ENCODE peak calls at places on chromosomes 7 and 10, in six cellular contexts. W is brain microvascular endothelial cell, G is AG04450, H is lung, I is tibial artery, L is suprapubic skin. E is an unnamed sample.

GRCh38 chr7:2524808-2525140 is 5.2 kb downstream of the LFNG start:
- DNase-seq in W (no peak), G (no peak), H (no peak), I (no peak), L (no peak), E (no peak)

GRCh38 chr10:119270893-119271361 is 63.6 kb downstream of the GRK5 start:
- DNase-seq in W (peak; percentile 39), G (no peak), H (peak; percentile 84), I (peak; percentile 86), L (no peak), E (peak; percentile 94)

GRCh38 chr7:155198901-155199845 is 98.5 kb upstream of the INSIG1 start:
- DNase-seq in W (peak; percentile 86), G (peak; percentile 30), H (no peak), I (no peak), L (no peak), E (peak; percentile 19)

GRCh38 chr10:65149878-65150277 is 1628.7 kb downstream of the REEP3 start:
- DNase-seq in W (no peak), G (no peak), H (no peak), I (no peak), L (no peak), E (no peak)

GRCh38 chr10:101631821-101632475 is 43.8 kb downstream of the DPCD start:
- DNase-seq in W (no peak), G (no peak), H (no peak), I (no peak), L (no peak), E (no peak)

GRCh38 chr10:96991313-96991841 is 159.3 kb downstream of the LCOR start:
- DNase-seq in W (peak; percentile 67), G (peak; percentile 64), H (no peak), I (no peak), L (no peak), E (peak; percentile 43)

GRCh38 chr7:45421826-45422225 is 152.3 kb upstream of the ADCY1 start:
- DNase-seq in W (no peak), G (no peak), H (no peak), I (no peak), L (no peak), E (no peak)

GRCh38 chr10:21989453-21990154 is 13.9 kb downstream of the DNAJC1 start:
- DNase-seq in W (peak; percentile 48), G (no peak), H (peak; percentile 43), I (no peak), L (no peak), E (peak; percentile 77)

GRCh38 chr10:114751856-114752255 is 69.7 kb upstream of the FHIP2A start:
- DNase-seq in W (no peak), G (no peak), H (no peak), I (no peak), L (no peak), E (peak; percentile 60)

GRCh38 chr7:151245360-151246160 is 2.9 kb downstream of the SMARCD3 start:
- DNase-seq in W (no peak), G (no peak), H (no peak), I (no peak), L (no peak), E (no peak)

GRCh38 chr10:123619067-123619855 is 46.9 kb upstream of the GPR26 start:
- DNase-seq in W (no peak), G (no peak), H (no peak), I (no peak), L (no peak), E (no peak)

GRCh38 chr7:118420888-118421287 is 196.4 kb downstream of the ANKRD7 start:
- DNase-seq in W (no peak), G (no peak), H (no peak), I (no peak), L (no peak), E (no peak)

GRCh38 chr7:27575647-27576046 is 87.0 kb downstream of the HIBADH start:
- DNase-seq in W (no peak), G (no peak), H (no peak), I (no peak), L (no peak), E (peak; percentile 49)

GRCh38 chr10:121608669-121609190 is 10.5 kb upstream of the FGFR2 start:
- DNase-seq in W (no peak), G (no peak), H (peak; percentile 51), I (peak; percentile 71), L (peak; percentile 64), E (no peak)

GRCh38 chr10:119651514-119652327 is 541 bp downstream of the BAG3 start:
- DNase-seq in W (no peak), G (no peak), H (no peak), I (peak; percentile 69), L (no peak), E (no peak)

GRCh38 chr10:101452593-101452992 is 98.6 kb downstream of the BTRC start:
- DNase-seq in W (no peak), G (no peak), H (no peak), I (no peak), L (no peak), E (no peak)

GRCh38 chr7:144137501-144137900 is 14.5 kb downstream of the OR2A14 start:
- DNase-seq in W (no peak), G (no peak), H (no peak), I (no peak), L (no peak), E (no peak)

GRCh38 chr7:81822811-81823210 is 53.0 kb upstream of the HGF start:
- DNase-seq in W (no peak), G (no peak), H (no peak), I (no peak), L (no peak), E (no peak)

GRCh38 chr7:94877731-94878670 is 29.4 kb upstream of the PPP1R9A start:
- DNase-seq in W (no peak), G (no peak), H (no peak), I (no peak), L (no peak), E (no peak)

GRCh38 chr7:104883248-104883717 is 130.7 kb upstream of the KMT2E start:
- DNase-seq in W (no peak), G (no peak), H (no peak), I (no peak), L (no peak), E (no peak)

GRCh38 chr7:7228967-7229366 is 46.6 kb downstream of the C1GALT1 start:
- DNase-seq in W (no peak), G (no peak), H (no peak), I (no peak), L (no peak), E (no peak)

GRCh38 chr10:47287365-47287802 is 12.6 kb upstream of the GDF10 start:
- DNase-seq in W (no peak), G (no peak), H (no peak), I (peak; percentile 61), L (peak; percentile 55), E (no peak)

GRCh38 chr10:119657725-119658124 is 6.5 kb downstream of the BAG3 start:
- DNase-seq in W (no peak), G (no peak), H (no peak), I (no peak), L (no peak), E (no peak)

GRCh38 chr7:116910367-116910766 is 42.9 kb upstream of the ST7 start:
- DNase-seq in W (no peak), G (no peak), H (no peak), I (no peak), L (no peak), E (no peak)

GRCh38 chr7:1662767-1663166 is 7.3 kb upstream of the ELFN1 start:
- DNase-seq in W (no peak), G (no peak), H (no peak), I (no peak), L (peak; percentile 55), E (no peak)

GRCh38 chr10:77789861-77790260 is 136.7 kb downstream of the DLG5 start:
- DNase-seq in W (no peak), G (no peak), H (no peak), I (peak; percentile 35), L (no peak), E (no peak)

GRCh38 chr10:119517235-119518141 is 25.0 kb downstream of the RGS10 start:
- DNase-seq in W (peak; percentile 86), G (no peak), H (no peak), I (peak; percentile 71), L (no peak), E (peak; percentile 30)

GRCh38 chr7:18407385-18407784 is 88.2 kb upstream of the HDAC9 start:
- DNase-seq in W (no peak), G (no peak), H (no peak), I (no peak), L (no peak), E (no peak)

GRCh38 chr7:77444123-77444522 is 28.0 kb upstream of the GSAP start:
- DNase-seq in W (peak; percentile 67), G (no peak), H (peak; percentile 45), I (no peak), L (no peak), E (no peak)

GRCh38 chr7:142401951-142402350 is 144.1 kb upstream of the PRSS58 start:
- DNase-seq in W (no peak), G (no peak), H (no peak), I (no peak), L (no peak), E (no peak)

GRCh38 chr7:4434306-4434705 is 247.8 kb upstream of the FOXK1 start:
- DNase-seq in W (no peak), G (no peak), H (no peak), I (no peak), L (no peak), E (no peak)
- H3K4me3 ChIP-seq in W (no peak overlapping the region), G (no peak overlapping the region), H (no peak overlapping the region), I (no peak overlapping the region), L (no peak overlapping the region), E (no peak overlapping the region)

DNA sequence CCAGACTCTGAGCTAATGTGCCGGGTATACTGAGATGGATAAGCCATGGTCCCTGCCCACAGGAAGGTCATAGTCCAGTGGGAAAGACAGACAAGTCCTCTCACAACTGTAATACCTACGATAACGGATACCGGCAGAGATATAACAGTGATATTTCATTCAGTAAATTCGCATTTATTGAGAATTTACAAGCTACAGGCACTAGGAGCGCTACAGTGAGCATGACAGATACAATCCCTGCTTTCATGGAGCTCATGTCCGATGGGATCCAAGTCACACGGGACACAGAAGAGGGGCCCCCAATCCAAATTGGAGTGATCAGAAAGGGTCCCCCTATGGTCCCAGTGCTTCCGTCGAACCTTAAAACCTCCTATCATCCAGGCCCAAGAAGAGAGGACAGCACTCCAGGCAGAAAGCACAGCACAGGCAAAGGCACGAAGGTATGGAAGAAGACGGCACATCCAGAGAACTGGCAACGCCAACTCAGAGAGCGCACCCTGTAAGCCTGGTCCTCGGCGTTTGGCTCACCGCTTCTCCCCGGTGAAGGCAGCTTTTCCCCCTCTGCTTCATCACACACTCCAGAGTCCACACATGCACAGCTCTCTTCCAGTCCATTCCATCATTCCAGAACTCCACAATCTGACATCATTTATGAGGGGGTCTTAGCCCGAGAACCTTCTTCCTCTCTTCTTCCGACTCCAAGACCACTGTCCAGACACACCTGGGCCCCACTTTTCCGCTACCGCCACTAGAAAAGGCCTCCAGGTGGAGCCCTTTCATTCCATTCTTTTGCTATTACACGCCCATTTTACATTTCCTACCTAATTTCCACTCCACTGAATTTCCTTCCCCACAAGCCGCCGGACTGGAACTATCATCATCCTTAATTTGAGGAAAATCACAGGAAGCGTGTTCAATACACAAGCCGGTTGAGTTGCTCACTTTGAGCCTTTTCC is 47.8 kb upstream of the NKX2-3 start:
- DNase-seq in W (no peak), G (no peak), H (no peak), I (no peak), L (no peak), E (no peak)
- TF ChIP-seq CTCF in W (peak; percentile 16), G (no peak), H (no peak), I (no peak), L (no peak), E (no peak)

GRCh38 chr10:43105793-43106158 is 28.9 kb downstream of the RET start:
- DNase-seq in W (no peak), G (no peak), H (no peak), I (no peak), L (no peak), E (no peak)
- H3K4me3 ChIP-seq in W (no peak overlapping the region), G (no peak overlapping the region), H (no peak overlapping the region), I (no peak overlapping the region), L (peak overlapping the region; percentile 55), E (no peak overlapping the region)

GRCh38 chr7:121337398-121337797 is 8.6 kb downstream of the WNT16 start:
- DNase-seq in W (no peak), G (no peak), H (no peak), I (no peak), L (no peak), E (no peak)
- TF ChIP-seq CTCF in W (peak; percentile 66), G (no peak), H (no peak), I (no peak), L (no peak), E (peak; percentile 10)

E was measured in cardiac fibroblast.